ENCODE peak calls at places on chromosomes 7 and 10, in five cellular contexts. Y is spleen; B is mesendoderm; X is uterus; N is effector memory CD4-positive, alpha-beta T cell. E is an unnamed sample.
A peak's percentile ranks its signal among the peaks of the same experiment; 100 is the strongest.

GRCh38 chr10:133309720-133310398 is 1.1 kb downstream of the ZNF511 start:
- DNase-seq in Y (peak; percentile 90), B (no peak), X (peak; percentile 51), N (no peak), E (peak; percentile 59)

GRCh38 chr10:112979927-112980326 is 29.9 kb downstream of the TCF7L2 start:
- DNase-seq in Y (no peak), B (no peak), X (no peak), N (no peak), E (no peak)

GRCh38 chr10:60032723-60033122 is 126.4 kb upstream of the CCDC6 start:
- DNase-seq in Y (no peak), B (peak; percentile 51), X (no peak), N (no peak), E (no peak)

GRCh38 chr7:132140341-132140740 is 435.9 kb downstream of the PLXNA4 start:
- DNase-seq in Y (no peak), B (peak; percentile 31), X (no peak), N (no peak), E (no peak)

GRCh38 chr10:18113881-18114280 is 26.3 kb upstream of the CACNB2 start:
- DNase-seq in Y (no peak), B (no peak), X (no peak), N (no peak), E (no peak)

GRCh38 chr7:5572439-5572838 is 148.8 kb upstream of the TNRC18 start:
- DNase-seq in Y (no peak), B (no peak), X (no peak), N (no peak), E (no peak)

GRCh38 chr10:93438796-93439253 is 43.3 kb downstream of the MYOF start:
- DNase-seq in Y (no peak), B (peak; percentile 96), X (peak; percentile 47), N (no peak), E (no peak)

GRCh38 chr10:87750001-87750651 is 67.9 kb downstream of the ATAD1 start:
- DNase-seq in Y (no peak), B (peak; percentile 66), X (no peak), N (no peak), E (no peak)

GRCh38 chr10:22318772-22319171 is 2.1 kb upstream of the BMI1 start:
- DNase-seq in Y (no peak), B (no peak), X (no peak), N (no peak), E (no peak)

GRCh38 chr10:31358688-31359330 is 39.8 kb downstream of the ZEB1 start:
- DNase-seq in Y (no peak), B (no peak), X (no peak), N (no peak), E (no peak)

GRCh38 chr10:69425513-69426298 is 9.0 kb upstream of the TACR2 start:
- DNase-seq in Y (peak; percentile 35), B (no peak), X (no peak), N (peak; percentile 47), E (peak; percentile 56)

GRCh38 chr7:12056381-12056780 is 154.7 kb upstream of the TMEM106B start:
- DNase-seq in Y (no peak), B (no peak), X (no peak), N (no peak), E (no peak)

GRCh38 chr10:69888882-69889584 is 87.3 kb downstream of the COL13A1 start:
- DNase-seq in Y (peak; percentile 65), B (no peak), X (no peak), N (no peak), E (no peak)

GRCh38 chr10:76962851-76963250 is 674.8 kb downstream of the KCNMA1 start:
- DNase-seq in Y (no peak), B (no peak), X (no peak), N (no peak), E (no peak)

GRCh38 chr10:17200035-17200884 is 1.2 kb downstream of the TRDMT1 start:
- DNase-seq in Y (no peak), B (no peak), X (no peak), N (no peak), E (no peak)

GRCh38 chr7:80154656-80155325 is 20.2 kb downstream of the GNAI1 start:
- DNase-seq in Y (no peak), B (no peak), X (no peak), N (no peak), E (no peak)

GRCh38 chr10:21347043-21347799 is 178.3 kb downstream of the SKIDA1 start:
- DNase-seq in Y (no peak), B (no peak), X (no peak), N (no peak), E (no peak)

GRCh38 chr7:98203261-98203963 is 7.8 kb upstream of the BHLHA15 start:
- DNase-seq in Y (peak; percentile 81), B (no peak), X (no peak), N (no peak), E (no peak)
- H3K27ac ChIP-seq in Y (no peak overlapping the region), B (no peak overlapping the region), X (no peak overlapping the region), N (no peak overlapping the region), E (no peak overlapping the region)

DNA sequence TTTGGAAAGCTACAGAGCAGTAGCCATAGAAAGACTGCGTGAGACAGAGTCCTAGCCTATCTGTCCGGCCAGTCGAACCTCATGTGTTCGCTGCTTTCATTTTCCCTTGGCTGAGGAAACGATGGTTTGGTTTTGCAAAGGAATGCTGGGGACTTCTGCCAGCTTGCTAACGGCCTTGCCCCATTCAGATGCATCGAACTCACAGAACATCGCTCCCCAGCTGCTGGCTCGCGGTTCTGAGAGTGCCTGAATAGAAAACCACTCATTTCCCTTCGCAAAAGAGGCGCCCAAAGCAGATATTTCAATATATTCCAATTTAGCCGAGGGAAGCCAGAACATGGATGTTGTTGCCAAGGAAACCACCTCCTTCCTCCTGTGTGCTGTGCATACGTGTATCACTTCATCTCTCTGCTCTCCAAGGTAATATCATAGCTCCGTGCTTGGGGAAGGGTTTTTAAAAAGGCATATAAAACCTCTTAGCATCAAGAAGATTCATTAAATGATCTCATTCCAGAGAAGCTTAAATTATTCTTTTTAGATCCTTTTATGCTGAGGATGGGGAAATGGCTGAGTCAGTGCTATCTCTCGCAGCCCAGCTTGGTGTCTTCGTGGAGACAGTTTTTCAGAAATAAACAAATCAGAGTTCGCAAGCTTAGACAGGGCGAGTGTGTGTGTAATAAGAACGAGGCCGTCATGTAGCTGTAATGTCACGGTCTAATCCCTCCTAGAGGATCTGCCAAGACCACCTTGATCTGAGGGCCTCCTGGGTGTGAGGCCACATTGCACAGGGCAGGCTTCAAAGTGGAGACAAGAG is 215.2 kb downstream of the RPS24 start:
- DNase-seq in Y (no peak), B (no peak), X (peak; percentile 40), N (no peak), E (no peak)
- H3K4me1 ChIP-seq in Y (no peaks in the 10 kb centered on the region), B (no peaks in the 10 kb centered on the region), X (no peaks in the 10 kb centered on the region), N (no peaks in the 10 kb centered on the region), E (no peaks in the 10 kb centered on the region)

GRCh38 chr7:17640730-17641377 is 299.4 kb downstream of the SNX13 start:
- DNase-seq in Y (no peak), B (peak; percentile 62), X (no peak), N (no peak), E (no peak)
- H3K27ac ChIP-seq in Y (no peak overlapping the region), B (no peak overlapping the region), X (no peak overlapping the region), N (no peak overlapping the region), E (no peak overlapping the region)

GRCh38 chr10:110659558-110659957 is 15.4 kb downstream of the RBM20 start:
- DNase-seq in Y (no peak), B (no peak), X (no peak), N (no peak), E (no peak)
- H3K4me1 ChIP-seq in Y (no peaks in the 10 kb centered on the region), B (no peaks in the 10 kb centered on the region), X (no peaks in the 10 kb centered on the region), N (no peaks in the 10 kb centered on the region), E (no peaks in the 10 kb centered on the region)

GRCh38 chr10:114353383-114353782 is 50.9 kb downstream of the AFAP1L2 start:
- DNase-seq in Y (no peak), B (no peak), X (no peak), N (no peak), E (no peak)
- H3K27ac ChIP-seq in Y (peak overlapping the region; percentile 15), B (no peak overlapping the region), X (peak overlapping the region; percentile 86), N (no peak overlapping the region), E (no peak overlapping the region)

GRCh38 chr7:150432915-150433892 is 17.2 kb upstream of the GIMAP8 start:
- DNase-seq in Y (no peak), B (no peak), X (no peak), N (no peak), E (no peak)

GRCh38 chr7:150428671-150429451 is 21.6 kb upstream of the GIMAP8 start:
- DNase-seq in Y (no peak), B (peak; percentile 65), X (no peak), N (no peak), E (no peak)

GRCh38 chr7:150430465-150431085 is 19.9 kb upstream of the GIMAP8 start:
- DNase-seq in Y (no peak), B (no peak), X (no peak), N (no peak), E (no peak)

GRCh38 chr7:150431839-150432658 is 18.4 kb upstream of the GIMAP8 start:
- DNase-seq in Y (no peak), B (no peak), X (no peak), N (no peak), E (no peak)

DNA sequence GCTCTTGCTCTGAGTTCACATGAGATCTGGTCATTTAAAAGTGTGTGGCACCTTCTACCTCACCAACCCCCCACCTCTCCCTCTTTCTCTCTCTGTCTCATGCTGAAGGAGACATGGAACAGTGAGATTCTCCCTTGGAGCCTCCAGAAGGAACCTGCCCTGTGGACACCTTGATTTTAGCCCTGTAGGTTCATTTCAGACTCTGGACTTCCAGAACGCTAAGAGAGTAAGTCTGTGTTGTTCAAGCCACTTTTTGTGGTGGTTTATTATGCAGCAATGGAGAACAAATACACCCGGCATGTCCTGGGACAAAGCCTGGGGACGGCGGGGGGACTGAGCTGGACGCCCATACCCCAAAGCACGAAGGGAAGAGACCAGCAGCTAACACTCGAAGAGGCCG is 20.7 kb upstream of the GIMAP8 start:
- DNase-seq in Y (no peak), B (no peak), X (no peak), N (no peak), E (no peak)
- H3K4me1 ChIP-seq in Y (peaks cover 8% of the 10 kb centered on the region), B (no peaks in the 10 kb centered on the region), X (no peaks in the 10 kb centered on the region), N (no peaks in the 10 kb centered on the region), E (peaks cover 6% of the 10 kb centered on the region)

DNA sequence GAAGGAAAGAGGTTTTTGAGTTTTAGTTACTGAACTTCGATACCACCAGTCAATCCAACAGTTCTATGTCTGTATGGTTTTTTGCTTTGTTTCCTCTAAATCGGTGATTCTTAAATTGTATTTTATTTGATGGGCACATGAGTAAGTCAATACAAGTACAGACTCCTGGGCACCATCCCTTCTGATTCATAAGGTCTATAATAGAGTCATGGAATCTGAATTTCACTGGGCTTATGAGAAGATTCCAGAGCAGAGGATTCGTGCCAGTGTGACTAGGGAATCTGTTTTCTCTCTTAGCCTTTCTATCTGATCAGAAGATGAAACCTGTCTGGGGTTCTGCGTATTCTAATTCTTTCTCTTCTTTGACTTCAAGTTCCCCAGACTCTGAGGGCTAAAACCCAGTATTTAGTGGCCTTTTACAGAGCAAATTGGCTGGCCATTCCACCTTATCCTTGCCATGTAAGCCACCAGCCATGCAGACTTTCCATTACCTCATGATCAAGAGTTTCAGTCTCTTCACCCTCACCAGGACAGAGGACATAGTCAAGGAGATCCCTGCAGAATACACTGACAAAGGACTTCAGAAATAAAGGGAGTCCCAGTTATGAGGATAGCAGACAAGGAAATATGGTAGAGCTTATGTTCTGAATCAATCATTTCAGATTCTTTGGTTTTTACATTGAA is 1080.6 kb upstream of the C7orf33 start:
- DNase-seq in Y (no peak), B (no peak), X (no peak), N (no peak), E (no peak)
- H3K27ac ChIP-seq in Y (no peak overlapping the region), B (no peak overlapping the region), X (no peak overlapping the region), N (no peak overlapping the region), E (no peak overlapping the region)

DNA sequence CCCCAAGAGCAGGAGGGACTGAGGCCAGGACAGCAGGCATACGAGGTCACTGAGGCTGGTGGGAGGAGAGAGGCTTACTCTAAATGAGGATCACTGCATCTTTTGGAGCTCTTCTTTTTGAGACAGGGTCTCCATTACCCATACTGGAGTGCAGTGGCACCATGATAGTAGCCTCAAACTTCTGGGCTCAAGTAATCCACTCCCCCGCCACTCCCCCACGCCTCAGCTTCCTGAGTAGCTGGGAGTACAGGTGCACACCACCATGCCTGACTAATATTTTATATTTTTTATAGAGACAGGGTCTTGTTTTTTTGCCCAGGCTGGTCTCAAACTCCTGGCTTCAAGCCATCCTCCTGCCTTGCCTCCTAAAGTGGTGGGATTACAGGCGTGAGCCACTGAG is 25.8 kb downstream of the OGDH start:
- DNase-seq in Y (no peak), B (no peak), X (no peak), N (no peak), E (no peak)
- H3K4me1 ChIP-seq in Y (peaks cover 63% of the 10 kb centered on the region), B (no peaks in the 10 kb centered on the region), X (no peaks in the 10 kb centered on the region), N (peaks cover 82% of the 10 kb centered on the region), E (peaks cover 78% of the 10 kb centered on the region)